ENCODE peak calls at places on chromosome 12, in four cellular contexts. L is colonic mucosa, E is IMR-90, A is heart right ventricle. G is an unnamed sample.

GRCh38 chr12:71607494-71608330 is 55.9 kb downstream of the ZFC3H1 start:
- DNase-seq in L (no peak), E (no peak), A (no peak), G (no peak)

GRCh38 chr12:12715459-12716150 is 1.6 kb upstream of the CDKN1B start:
- DNase-seq in L (peak; percentile 62), E (no peak), A (peak; percentile 18), G (no peak)

GRCh38 chr12:6943719-6944380 is at the start of the genes C12orf57 and RNU7-1:
- DNase-seq in L (peak; percentile 83), E (peak; percentile 89), A (peak; percentile 85), G (peak; percentile 82)

GRCh38 chr12:89016970-89017778 is 335.1 kb downstream of the DUSP6 start:
- DNase-seq in L (peak; percentile 42), E (peak; percentile 76), A (peak; percentile 47), G (peak; percentile 80)

GRCh38 chr12:108671110-108671509 is 37.4 kb upstream of the SELPLG start:
- DNase-seq in L (no peak), E (no peak), A (no peak), G (no peak)

GRCh38 chr12:26465419-26466097 is 270.2 kb downstream of the SSPN start:
- DNase-seq in L (no peak), E (no peak), A (no peak), G (no peak)

GRCh38 chr12:114339626-114340025 is 66.3 kb downstream of the TBX5 start:
- DNase-seq in L (no peak), E (peak; percentile 90), A (no peak), G (no peak)

GRCh38 chr12:93137656-93138612 is 208.8 kb upstream of the EEA1 start:
- DNase-seq in L (no peak), E (peak; percentile 90), A (no peak), G (no peak)

GRCh38 chr12:19775241-19775640 is 335.9 kb downstream of the AEBP2 start:
- DNase-seq in L (no peak), E (no peak), A (no peak), G (no peak)

GRCh38 chr12:115135800-115136211 is 451.8 kb upstream of the TBX3 start:
- DNase-seq in L (peak; percentile 38), E (peak; percentile 49), A (peak; percentile 70), G (peak; percentile 42)

GRCh38 chr12:81086342-81086741 is 8.5 kb downstream of the ACSS3 start:
- DNase-seq in L (no peak), E (no peak), A (no peak), G (no peak)

GRCh38 chr12:67043771-67044170 is 225.4 kb upstream of the CAND1 start:
- DNase-seq in L (no peak), E (no peak), A (no peak), G (no peak)

GRCh38 chr12:80607361-80608135 is 99.9 kb upstream of the MYF6 start:
- DNase-seq in L (no peak), E (no peak), A (no peak), G (no peak)

GRCh38 chr12:4069046-4070010 is 196.1 kb upstream of the PARP11 start:
- DNase-seq in L (no peak), E (no peak), A (no peak), G (no peak)

GRCh38 chr12:95694148-95694547 is 96.4 kb downstream of the NTN4 start:
- DNase-seq in L (peak; percentile 51), E (no peak), A (peak; percentile 56), G (peak; percentile 72)

GRCh38 chr12:42960087-42960527 is 370.6 kb upstream of the PRICKLE1 start:
- DNase-seq in L (no peak), E (peak; percentile 2), A (no peak), G (no peak)

GRCh38 chr12:254039-254438 is 8.6 kb downstream of the SLC6A13 start:
- DNase-seq in L (no peak), E (no peak), A (no peak), G (no peak)

GRCh38 chr12:121356657-121357056 is 4.4 kb upstream of the ANAPC5 start:
- DNase-seq in L (no peak), E (no peak), A (no peak), G (no peak)

GRCh38 chr12:121355818-121356217 is 3.6 kb upstream of the ANAPC5 start:
- DNase-seq in L (no peak), E (no peak), A (no peak), G (no peak)

GRCh38 chr12:121357331-121357730 is 5.1 kb upstream of the ANAPC5 start:
- DNase-seq in L (no peak), E (no peak), A (no peak), G (no peak)

GRCh38 chr12:121346747-121347146 is 5.5 kb downstream of the ANAPC5 start:
- DNase-seq in L (no peak), E (no peak), A (no peak), G (no peak)

GRCh38 chr12:121352053-121353018 is at the start of gene ANAPC5:
- DNase-seq in L (peak; percentile 96), E (peak; percentile 99), A (peak; percentile 96), G (peak; percentile 95)
- TF ChIP-seq CTCF in L (no peak), E (no peak), A (peak; percentile 21), G (no peak)

DNA sequence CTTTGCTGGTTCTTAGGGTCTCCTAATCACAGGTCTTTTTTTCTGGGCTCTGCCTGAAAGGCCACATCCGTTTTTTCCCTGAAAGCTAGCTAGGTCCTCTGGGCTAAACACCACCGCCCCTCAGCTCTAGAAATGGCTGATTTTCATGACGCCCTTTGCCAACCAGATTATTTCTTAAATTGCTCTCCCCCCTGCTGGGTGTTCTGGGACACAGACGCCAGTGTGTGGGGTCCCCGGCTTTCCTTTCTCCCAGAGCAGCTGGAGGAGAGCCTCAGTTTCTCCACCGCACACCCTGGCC is 45.3 kb upstream of the ATP23 start:
- DNase-seq in L (peak; percentile 31), E (no peak), A (peak; percentile 28), G (no peak)
- H3K4me1 ChIP-seq in L (peaks cover 41% of the 10 kb centered on the region), E (peaks cover 55% of the 10 kb centered on the region), A (peaks cover 88% of the 10 kb centered on the region), G (peaks cover 71% of the 10 kb centered on the region)

DNA sequence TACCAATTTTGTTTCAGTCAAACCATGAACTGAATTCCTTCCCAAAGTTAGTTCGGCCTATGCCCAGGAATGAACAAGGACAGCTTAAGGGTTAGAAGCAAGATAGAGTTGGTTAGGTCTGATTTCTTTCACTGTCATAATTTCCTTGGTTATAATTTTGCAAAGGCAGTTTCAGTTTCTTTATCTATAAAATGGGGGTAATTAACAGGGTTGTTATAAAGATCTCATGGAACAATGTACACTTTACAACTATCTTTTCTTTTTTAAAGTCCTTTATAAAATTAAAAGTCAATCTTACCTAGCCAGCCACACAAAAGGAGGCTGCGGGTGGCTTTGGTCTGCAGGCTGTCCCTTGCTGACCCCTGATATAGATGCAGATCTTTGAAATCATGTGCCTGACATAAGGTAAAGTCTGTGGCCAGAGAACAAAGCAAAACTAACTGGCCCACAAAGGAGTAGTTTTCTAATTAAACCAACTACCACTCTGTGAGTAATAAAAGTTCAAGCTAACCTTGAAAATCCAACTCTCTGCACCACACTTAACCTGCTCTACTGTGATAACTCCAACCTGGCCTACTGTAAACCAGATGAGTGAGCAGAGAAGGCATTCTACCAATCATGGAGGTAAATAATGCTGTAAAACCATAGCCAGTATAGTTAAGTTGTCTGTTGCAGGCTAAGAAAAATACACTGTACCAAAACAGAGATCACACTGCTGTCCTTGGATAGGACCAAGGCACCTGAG is 49.5 kb downstream of the SLC38A1 start:
- DNase-seq in L (no peak), E (no peak), A (no peak), G (peak; percentile 33)
- H3K36me3 ChIP-seq in L (no peaks in the 10 kb centered on the region), E (peaks cover 20% of the 10 kb centered on the region), A (no peaks in the 10 kb centered on the region), G (no peaks in the 10 kb centered on the region)

GRCh38 chr12:50110127-50110761 is 1.8 kb upstream of the COX14 start:
- DNase-seq in L (peak; percentile 82), E (no peak), A (peak; percentile 69), G (peak; percentile 77)
- TF ChIP-seq CTCF in L (no peak), E (no peak), A (no peak), G (no peak)

GRCh38 chr12:120252071-120252906 is 13.2 kb downstream of the PXN start:
- DNase-seq in L (no peak), E (no peak), A (no peak), G (peak; percentile 58)
- H3K4me1 ChIP-seq in L (no peaks in the 10 kb centered on the region), E (peaks cover 36% of the 10 kb centered on the region), A (peaks cover 97% of the 10 kb centered on the region), G (peaks cover 12% of the 10 kb centered on the region)

GRCh38 chr12:124334976-124335375 is 40.1 kb downstream of the RFLNA start:
- DNase-seq in L (no peak), E (no peak), A (no peak), G (no peak)
- H3K36me3 ChIP-seq in L (no peaks in the 10 kb centered on the region), E (peaks cover 76% of the 10 kb centered on the region), A (peaks cover 89% of the 10 kb centered on the region), G (peaks cover 7% of the 10 kb centered on the region)

GRCh38 chr12:28583771-28584261 is 393.6 kb downstream of the CCDC91 start:
- DNase-seq in L (no peak), E (peak; percentile 34), A (no peak), G (no peak)
- TF ChIP-seq CTCF in L (no peak), E (peak; percentile 15), A (no peak), G (no peak)

GRCh38 chr12:49698619-49699545 is 8.3 kb downstream of the FMNL3 start:
- DNase-seq in L (no peak), E (peak; percentile 71), A (peak; percentile 61), G (no peak)
- H3K4me1 ChIP-seq in L (no peaks in the 10 kb centered on the region), E (peaks cover 24% of the 10 kb centered on the region), A (peaks cover 75% of the 10 kb centered on the region), G (no peaks in the 10 kb centered on the region)

GRCh38 chr12:94299846-94300245 is 151.5 kb downstream of the PLXNC1 start:
- DNase-seq in L (no peak), E (no peak), A (no peak), G (peak; percentile 22)
- H3K36me3 ChIP-seq in L (no peaks in the 10 kb centered on the region), E (no peaks in the 10 kb centered on the region), A (peaks cover 69% of the 10 kb centered on the region), G (no peaks in the 10 kb centered on the region)

GRCh38 chr12:121792607-121793500 is 634 bp downstream of the RHOF start:
- DNase-seq in L (no peak), E (no peak), A (no peak), G (peak; percentile 84)

GRCh38 chr12:121793836-121794531 is 496 bp upstream of the RHOF start:
- DNase-seq in L (peak; percentile 95), E (peak; percentile 89), A (peak; percentile 90), G (peak; percentile 95)

GRCh38 chr12:121793501-121793835 is at the start of gene RHOF:
- DNase-seq in L (peak; percentile 71), E (no peak), A (no peak), G (peak; percentile 83)

GRCh38 chr12:121795029-121795977 is 1.8 kb upstream of the RHOF start:
- DNase-seq in L (peak; percentile 95), E (peak; percentile 81), A (peak; percentile 89), G (peak; percentile 92)

GRCh38 chr12:121794532-121795028 is 1.1 kb upstream of the RHOF start:
- DNase-seq in L (no peak), E (no peak), A (no peak), G (no peak)
- TF ChIP-seq CTCF in L (no peak), E (no peak), A (no peak), G (no peak)

G was measured in mucosa of descending colon.